ENCODE peak calls at places on chromosome 21, in five cellular contexts. V, I, H, S and L are unnamed samples.
A peak's percentile ranks its signal among the peaks of the same experiment; 100 is the strongest.

GRCh38 chr21:32096411-32096810 is 182.4 kb downstream of the MIS18A start:
- DNase-seq in V (peak; percentile 14), I (no peak), H (peak; percentile 4), S (no peak), L (peak; percentile 12)

GRCh38 chr21:31714741-31715365 is 17.1 kb downstream of the SCAF4 start:
- DNase-seq in V (no peak), I (no peak), H (no peak), S (no peak), L (no peak)

GRCh38 chr21:43911015-43911934 is 46.3 kb downstream of the AGPAT3 start:
- DNase-seq in V (no peak), I (peak; percentile 68), H (no peak), S (no peak), L (no peak)

GRCh38 chr21:22758478-22758877 is 1760.3 kb downstream of the NCAM2 start:
- DNase-seq in V (no peak), I (no peak), H (no peak), S (no peak), L (peak; percentile 10)

GRCh38 chr21:21907271-21907670 is 909.1 kb downstream of the NCAM2 start:
- DNase-seq in V (no peak), I (peak; percentile 43), H (no peak), S (no peak), L (no peak)

GRCh38 chr21:29436143-29436542 is 137.4 kb downstream of the BACH1 start:
- DNase-seq in V (no peak), I (peak; percentile 15), H (peak; percentile 67), S (no peak), L (peak; percentile 62)

GRCh38 chr21:31235671-31236450 is 108.2 kb downstream of the TIAM1 start:
- DNase-seq in V (peak; percentile 49), I (no peak), H (peak; percentile 57), S (no peak), L (peak; percentile 14)

GRCh38 chr21:39033878-39034589 is 149.2 kb downstream of the PSMG1 start:
- DNase-seq in V (no peak), I (no peak), H (peak; percentile 28), S (no peak), L (no peak)

GRCh38 chr21:35426484-35426883 is 377.4 kb upstream of the RUNX1 start:
- DNase-seq in V (no peak), I (no peak), H (no peak), S (no peak), L (no peak)

GRCh38 chr21:15141236-15141970 is 76.6 kb upstream of the NRIP1 start:
- DNase-seq in V (no peak), I (no peak), H (no peak), S (no peak), L (no peak)

GRCh38 chr21:39397651-39398385 is 47.8 kb downstream of the LCA5L start:
- DNase-seq in V (peak; percentile 43), I (no peak), H (no peak), S (no peak), L (no peak)

GRCh38 chr21:39863111-39863510 is 4.1 kb upstream of the PCP4 start:
- DNase-seq in V (no peak), I (no peak), H (no peak), S (no peak), L (peak; percentile 64)

GRCh38 chr21:28537371-28538079 is 455.2 kb downstream of the LTN1 start:
- DNase-seq in V (peak; percentile 93), I (no peak), H (peak; percentile 97), S (peak; percentile 99), L (peak; percentile 14)

GRCh38 chr21:39400173-39400572 is 45.4 kb downstream of the LCA5L start:
- DNase-seq in V (no peak), I (no peak), H (no peak), S (no peak), L (no peak)

GRCh38 chr21:16775056-16775455 is 737.8 kb upstream of the CXADR start:
- DNase-seq in V (no peak), I (peak; percentile 23), H (no peak), S (no peak), L (no peak)

GRCh38 chr21:39659070-39659815 is 46.5 kb downstream of the B3GALT5 start:
- DNase-seq in V (no peak), I (no peak), H (no peak), S (no peak), L (no peak)

GRCh38 chr21:29719561-29719960 is 220.2 kb downstream of the GRIK1 start:
- DNase-seq in V (no peak), I (no peak), H (no peak), S (no peak), L (no peak)

GRCh38 chr21:33478182-33478581 is 1.6 kb downstream of the TMEM50B start:
- DNase-seq in V (no peak), I (no peak), H (no peak), S (no peak), L (no peak)
- H3K4me3 ChIP-seq in V (peak overlapping the region; percentile 90), I (peak overlapping the region; percentile 94), H (peak overlapping the region; percentile 84), S (peak overlapping the region; percentile 89), L (peak overlapping the region; percentile 77)

GRCh38 chr21:36698160-36699025 is 522 bp upstream of the SIM2 start:
- DNase-seq in V (no peak), I (no peak), H (no peak), S (no peak), L (no peak)
- H3K4me3 ChIP-seq in V (no peak overlapping the region), I (peak overlapping the region; percentile 32), H (peak overlapping the region; percentile 25), S (no peak overlapping the region), L (peak overlapping the region; percentile 70)

DNA sequence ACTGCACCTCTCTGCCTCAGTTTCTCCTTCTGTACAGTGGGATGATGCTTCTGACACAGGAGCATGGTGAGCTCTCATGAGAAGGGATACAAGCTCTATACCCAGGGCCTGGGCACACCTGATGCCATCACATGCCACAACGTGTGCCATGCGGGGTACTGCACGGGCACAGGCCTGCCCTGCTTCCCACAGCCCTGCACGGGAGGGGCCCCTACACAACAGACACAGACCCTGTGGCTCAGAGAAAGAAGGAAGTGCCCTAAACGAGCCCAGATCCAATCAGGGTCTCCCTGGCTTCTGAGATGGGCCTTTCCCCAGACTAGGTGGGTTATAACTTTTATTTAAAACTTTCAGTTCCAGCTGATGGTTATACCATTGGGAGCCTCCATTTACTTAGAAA is 24.6 kb downstream of the C2CD2 start:
- DNase-seq in V (no peak), I (no peak), H (no peak), S (no peak), L (no peak)
- H3K4me3 ChIP-seq in V (no peak overlapping the region), I (no peak overlapping the region), H (no peak overlapping the region), S (no peak overlapping the region), L (no peak overlapping the region)

GRCh38 chr21:17796037-17796403 is 23.1 kb downstream of the C21orf91 start:
- DNase-seq in V (peak; percentile 2), I (no peak), H (no peak), S (no peak), L (no peak)

GRCh38 chr21:17793271-17793670 is 25.9 kb downstream of the C21orf91 start:
- DNase-seq in V (no peak), I (no peak), H (no peak), S (no peak), L (no peak)

GRCh38 chr21:17795084-17796036 is 23.8 kb downstream of the C21orf91 start:
- DNase-seq in V (no peak), I (no peak), H (no peak), S (no peak), L (no peak)

GRCh38 chr21:17794631-17795030 is 24.5 kb downstream of the C21orf91 start:
- DNase-seq in V (no peak), I (no peak), H (no peak), S (no peak), L (no peak)

GRCh38 chr21:17793675-17794123 is 25.5 kb downstream of the C21orf91 start:
- DNase-seq in V (peak; percentile 43), I (no peak), H (peak; percentile 62), S (no peak), L (no peak)
- H3K4me3 ChIP-seq in V (no peak overlapping the region), I (no peak overlapping the region), H (peak overlapping the region; percentile 51), S (no peak overlapping the region), L (peak overlapping the region; percentile 18)

GRCh38 chr21:25901580-25901979 is 166.8 kb downstream of the GABPA start:
- DNase-seq in V (peak; percentile 49), I (no peak), H (no peak), S (no peak), L (peak; percentile 14)

GRCh38 chr21:25895565-25896205 is 160.9 kb downstream of the GABPA start:
- DNase-seq in V (peak; percentile 79), I (no peak), H (peak; percentile 54), S (no peak), L (no peak)

GRCh38 chr21:25897383-25897782 is 162.6 kb downstream of the GABPA start:
- DNase-seq in V (no peak), I (no peak), H (no peak), S (no peak), L (no peak)

GRCh38 chr21:25896657-25897056 is 161.9 kb downstream of the GABPA start:
- DNase-seq in V (no peak), I (no peak), H (no peak), S (no peak), L (no peak)

GRCh38 chr21:25898671-25899070 is 163.9 kb downstream of the GABPA start:
- DNase-seq in V (peak; percentile 13), I (no peak), H (peak; percentile 24), S (no peak), L (no peak)
- H3K4me3 ChIP-seq in V (no peak overlapping the region), I (no peak overlapping the region), H (no peak overlapping the region), S (no peak overlapping the region), L (no peak overlapping the region)

DNA sequence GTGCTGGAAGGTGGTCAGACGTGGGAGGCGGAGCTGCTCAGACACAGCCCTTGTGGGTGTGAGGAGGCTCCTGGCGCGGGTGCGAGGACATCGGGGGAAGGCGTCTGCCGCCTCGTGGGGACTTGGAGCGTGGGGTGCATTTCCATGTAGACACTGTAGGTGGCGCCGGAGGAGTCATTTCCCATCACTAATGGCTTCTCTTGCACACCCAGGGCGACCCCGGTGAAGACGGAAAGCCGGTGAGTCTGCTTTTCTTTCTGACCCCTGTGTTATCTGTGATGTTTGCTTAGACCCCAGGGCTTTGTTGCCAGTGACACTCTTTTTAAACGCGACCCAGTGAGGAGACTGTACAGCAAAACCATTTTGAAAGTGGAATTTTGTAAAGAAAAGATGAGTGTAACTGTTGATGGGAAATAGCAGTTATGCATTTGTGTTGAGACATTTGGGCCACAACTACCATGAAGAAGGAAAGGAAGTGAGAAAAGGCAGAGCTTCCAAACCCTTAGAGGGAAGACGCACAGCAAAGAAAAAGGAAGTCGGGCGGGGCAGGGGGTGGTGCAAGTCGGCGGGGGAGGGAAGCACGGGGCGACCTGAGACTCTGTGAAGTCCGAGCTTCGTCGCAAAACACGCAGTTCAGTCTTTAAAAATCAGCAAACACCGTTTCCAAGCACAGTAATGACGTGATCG is 64.0 kb downstream of the SLC19A1 start:
- DNase-seq in V (peak; percentile 80), I (peak; percentile 79), H (peak; percentile 74), S (no peak), L (peak; percentile 52)
- H3K4me3 ChIP-seq in V (peak overlapping the region; percentile 74), I (no peak overlapping the region), H (peak overlapping the region; percentile 51), S (no peak overlapping the region), L (no peak overlapping the region)

DNA sequence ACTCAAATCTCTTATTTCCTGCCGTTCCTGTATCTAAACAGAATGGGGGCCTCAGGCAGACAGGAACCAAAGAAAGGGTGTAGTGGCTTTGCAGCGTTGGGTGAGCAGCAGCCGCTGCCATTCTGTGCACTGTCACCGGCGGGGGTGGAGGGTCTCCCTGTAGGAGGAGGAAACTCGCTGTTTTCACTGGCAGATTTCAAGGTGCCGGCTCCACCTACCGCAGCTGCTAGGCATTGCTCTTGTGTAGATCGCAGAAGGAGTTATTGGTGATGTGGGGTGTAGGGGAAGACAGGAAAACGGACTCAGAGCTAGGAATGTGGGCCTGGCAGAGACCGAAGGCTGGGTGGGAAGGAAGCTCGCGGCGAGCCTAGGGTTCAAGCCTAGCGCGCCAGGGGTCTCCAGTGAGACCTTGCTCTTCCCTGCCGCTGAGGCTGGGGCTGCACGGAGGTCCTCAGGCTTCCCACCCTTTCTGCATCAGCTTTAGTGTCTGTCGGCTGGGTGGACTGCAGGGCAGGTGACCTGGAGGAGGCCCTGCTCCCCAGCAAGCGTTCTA is 20.8 kb downstream of the ATP5PO start:
- DNase-seq in V (peak; percentile 92), I (peak; percentile 89), H (peak; percentile 89), S (peak; percentile 71), L (peak; percentile 82)
- H3K4me3 ChIP-seq in V (peak overlapping the region; percentile 65), I (no peak overlapping the region), H (peak overlapping the region; percentile 57), S (peak overlapping the region; percentile 2), L (peak overlapping the region; percentile 4)